ENCODE peak calls at places on chromosomes 4 and X, in four cellular contexts. One of them, this sample, is unnamed.

GRCh38 chr4:165170819-165171218 is 36.5 kb upstream of the KLHL2 start:
- DNase-seq in GM12878: no peak
- DNase-seq in HepG2: no peak
- DNase-seq in H1: no peak
- DNase-seq in this sample: no peak

GRCh38 chrX:107571296-107571998 is 56.9 kb upstream of the PRPS1 start:
- DNase-seq in HepG2: peak; percentile 1
- DNase-seq in GM12878: no peak
- DNase-seq in H1: no peak
- DNase-seq in this sample: no peak

GRCh38 chrX:26026179-26026578 is 112.0 kb upstream of the MAGEB18 start:
- DNase-seq in H1: no peak
- DNase-seq in GM12878: no peak
- DNase-seq in HepG2: no peak
- DNase-seq in this sample: no peak

GRCh38 chr4:7607156-7607910 is 172.6 kb upstream of the PSAPL1 start:
- DNase-seq in H1: no peak
- DNase-seq in GM12878: no peak
- DNase-seq in HepG2: no peak
- DNase-seq in this sample: no peak

GRCh38 chrX:121457096-121457495 is 409.7 kb downstream of the GLUD2 start:
- DNase-seq in H1: no peak
- DNase-seq in HepG2: no peak
- DNase-seq in GM12878: no peak
- DNase-seq in this sample: no peak

GRCh38 chrX:151702021-151702714 is 6.9 kb downstream of the PRRG3 start:
- DNase-seq in HepG2: no peak
- DNase-seq in GM12878: no peak
- DNase-seq in H1: no peak
- DNase-seq in this sample: no peak

GRCh38 chrX:150573702-150574101 is 5.3 kb downstream of the MTM1 start:
- DNase-seq in HepG2: no peak
- DNase-seq in GM12878: no peak
- DNase-seq in H1: no peak
- DNase-seq in this sample: no peak

GRCh38 chr4:119321921-119322687 is at the start of gene FABP2:
- DNase-seq in H1: no peak
- DNase-seq in GM12878: no peak
- DNase-seq in HepG2: no peak
- DNase-seq in this sample: no peak

GRCh38 chrX:97398030-97398551 is 514.4 kb downstream of the RPA4 start:
- DNase-seq in H1: no peak
- DNase-seq in GM12878: peak; percentile 55
- DNase-seq in HepG2: no peak
- DNase-seq in this sample: no peak

GRCh38 chrX:42664706-42665105 is 113.3 kb downstream of the PPP1R2C start:
- DNase-seq in H1: no peak
- DNase-seq in GM12878: no peak
- DNase-seq in HepG2: no peak
- DNase-seq in this sample: no peak

GRCh38 chr4:52957791-52958190 is 95.7 kb downstream of the RASL11B start:
- DNase-seq in GM12878: no peak
- DNase-seq in HepG2: no peak
- DNase-seq in H1: no peak
- DNase-seq in this sample: no peak

GRCh38 chrX:129769467-129770154 is 10.1 kb upstream of the SASH3 start:
- DNase-seq in HepG2: no peak
- DNase-seq in H1: no peak
- DNase-seq in GM12878: peak; percentile 73
- DNase-seq in this sample: no peak
- TF ChIP-seq SUZ12 in HepG2: no peak
- TF ChIP-seq SUZ12 in H1: no peak
- TF ChIP-seq SUZ12 in GM12878: no peak
- TF ChIP-seq SUZ12 in this sample: no peak

GRCh38 chr4:3877236-3877635 is 111.1 kb downstream of the ADRA2C start:
- DNase-seq in HepG2: no peak
- DNase-seq in GM12878: no peak
- DNase-seq in H1: no peak
- DNase-seq in this sample: no peak
- H3K27me3 ChIP-seq in HepG2: peaks cover 22% of the 10 kb centered on the region
- H3K27me3 ChIP-seq in GM12878: peaks cover 3% of the 10 kb centered on the region
- H3K27me3 ChIP-seq in H1: peaks cover 28% of the 10 kb centered on the region
- H3K27me3 ChIP-seq in this sample: peaks cover 36% of the 10 kb centered on the region

GRCh38 chrX:13290891-13291614 is 28.8 kb downstream of the ATXN3L start:
- DNase-seq in H1: no peak
- DNase-seq in HepG2: no peak
- DNase-seq in GM12878: no peak
- DNase-seq in this sample: no peak
- TF ChIP-seq SUZ12 in H1: no peak
- TF ChIP-seq SUZ12 in HepG2: no peak
- TF ChIP-seq SUZ12 in GM12878: no peak
- TF ChIP-seq SUZ12 in this sample: no peak

GRCh38 chr4:173519130-173520101 is 10.6 kb downstream of the HAND2 start:
- DNase-seq in HepG2: no peak
- DNase-seq in GM12878: no peak
- DNase-seq in H1: peak; percentile 45
- DNase-seq in this sample: no peak
- H3K27me3 ChIP-seq in HepG2: peaks cover 85% of the 10 kb centered on the region
- H3K27me3 ChIP-seq in GM12878: peaks cover 9% of the 10 kb centered on the region
- H3K27me3 ChIP-seq in H1: peaks cover 100% of the 10 kb centered on the region
- H3K27me3 ChIP-seq in this sample: peaks cover 100% of the 10 kb centered on the region

DNA sequence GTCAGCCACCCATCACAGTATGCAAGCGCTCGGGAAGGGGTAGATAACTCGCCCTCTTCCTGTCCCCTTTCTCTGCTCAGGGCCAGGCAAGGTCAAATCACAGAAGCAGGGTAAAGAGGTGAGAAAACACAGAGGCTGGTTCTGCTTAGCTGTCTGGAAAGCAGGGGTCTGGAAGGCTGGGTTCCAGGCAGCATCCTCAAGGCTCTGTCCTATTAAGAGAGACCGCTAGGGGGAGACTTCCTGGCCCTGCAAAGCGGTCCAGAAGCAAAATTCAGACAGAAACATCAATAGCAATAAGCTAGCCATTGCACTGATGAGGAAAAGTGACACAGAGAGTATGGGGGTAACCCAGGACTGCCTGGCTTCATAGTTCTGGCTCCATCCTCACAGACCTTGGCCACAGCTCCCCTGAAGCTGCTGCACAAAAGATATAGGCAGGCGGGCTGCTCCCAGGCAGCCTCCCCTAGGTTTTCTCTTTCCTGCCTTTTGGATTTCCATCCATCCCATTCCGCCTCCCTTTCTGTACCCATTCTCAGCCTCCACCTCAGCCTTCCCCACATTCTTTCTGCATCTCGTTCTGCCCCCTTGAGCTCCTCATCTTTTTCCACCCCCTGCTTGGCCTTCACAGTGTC is 308.5 kb downstream of the EVC2 start:
- DNase-seq in H1: peak; percentile 49
- DNase-seq in GM12878: no peak
- DNase-seq in HepG2: peak; percentile 23
- DNase-seq in this sample: peak; percentile 36
- TF ChIP-seq SUZ12 in H1: no peak
- TF ChIP-seq SUZ12 in GM12878: no peak
- TF ChIP-seq SUZ12 in HepG2: no peak
- TF ChIP-seq SUZ12 in this sample: no peak

This sample was measured in NT2/D1.